ENCODE peak calls at places on chromosomes 13 and 19, in six cellular contexts. S is adrenal gland, G is lower lobe of right lung, X is tibial nerve, L is WERI-Rb-1, I is H1. W is an unnamed sample.

GRCh38 chr13:50126378-50127016 is 111.3 kb downstream of the KCNRG start:
- DNase-seq in S (no peak), G (no peak), X (no peak), I (no peak), L (no peak), W (no peak)

GRCh38 chr19:35048911-35049411 is 7.4 kb downstream of the HPN start:
- DNase-seq in X (no peak), S (no peak), L (no peak), I (no peak), G (peak; percentile 51), W (no peak)

GRCh38 chr19:55341191-55342043 is 1.7 kb downstream of the KMT5C start:
- DNase-seq in S (peak; percentile 81), I (no peak), L (peak; percentile 93), G (peak; percentile 88), X (peak; percentile 39), W (peak; percentile 82)

GRCh38 chr13:33628662-33629061 is 189.3 kb upstream of the RFC3 start:
- DNase-seq in G (no peak), X (no peak), I (no peak), L (no peak), S (no peak), W (no peak)

GRCh38 chr13:89486721-89487120 is 1815.5 kb downstream of the SLITRK5 start:
- DNase-seq in S (no peak), X (no peak), I (no peak), G (no peak), L (no peak), W (no peak)

GRCh38 chr19:7159105-7159933 is 89.8 kb downstream of the ZNF557 start:
- DNase-seq in S (peak; percentile 78), L (no peak), X (no peak), G (no peak), I (no peak), W (no peak)

GRCh38 chr13:105059786-105060185 is 1475.7 kb downstream of the EFNB2 start:
- DNase-seq in X (no peak), S (no peak), L (no peak), I (no peak), G (no peak), W (no peak)

GRCh38 chr19:39401549-39402416 is 4.9 kb upstream of the ZFP36 start:
- DNase-seq in L (no peak), X (peak; percentile 69), I (no peak), S (peak; percentile 74), G (peak; percentile 82), W (no peak)

GRCh38 chr19:54310543-54310942 is 2.4 kb downstream of the LILRA5 start:
- DNase-seq in L (no peak), G (no peak), S (no peak), I (no peak), X (no peak), W (no peak)

GRCh38 chr19:52590728-52591127 is 20.6 kb downstream of the ZNF701 start:
- DNase-seq in L (peak; percentile 37), I (no peak), S (no peak), X (no peak), G (no peak), W (no peak)

GRCh38 chr19:52584686-52585085 is 14.6 kb downstream of the ZNF701 start:
- DNase-seq in G (no peak), S (no peak), L (no peak), X (no peak), I (no peak), W (no peak)

GRCh38 chr19:52585604-52586003 is 15.5 kb downstream of the ZNF701 start:
- DNase-seq in I (no peak), L (no peak), S (no peak), X (no peak), G (no peak), W (no peak)

DNA sequence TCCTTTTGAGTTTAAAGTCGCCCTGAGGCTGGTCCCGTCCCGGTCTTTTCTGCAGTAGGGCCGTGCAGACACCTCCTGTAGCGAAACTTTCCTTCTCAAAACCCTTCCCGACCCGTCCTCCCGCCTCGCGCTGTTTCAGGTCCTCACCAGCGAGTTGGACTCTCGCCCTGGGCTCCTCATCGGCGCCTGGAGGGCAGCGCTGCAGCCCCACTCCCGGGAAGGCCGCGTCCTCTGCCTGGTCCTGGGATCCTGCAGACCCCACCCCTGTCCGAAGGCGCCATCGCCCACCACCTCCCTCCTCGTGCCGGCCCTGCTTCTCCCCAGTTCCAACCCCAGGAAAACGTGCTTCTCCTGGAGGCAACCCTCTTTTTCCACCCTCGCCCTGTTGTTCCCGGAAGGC is 15.0 kb downstream of the ZNF701 start:
- DNase-seq in G (no peak), S (no peak), I (no peak), L (no peak), X (no peak), W (no peak)
- H3K9me3 ChIP-seq in G (peaks cover 44% of the 10 kb centered on the region), S (no peaks in the 10 kb centered on the region), I (no peaks in the 10 kb centered on the region), L (no peaks in the 10 kb centered on the region), X (no peaks in the 10 kb centered on the region), W (no peaks in the 10 kb centered on the region)

GRCh38 chr19:42764836-42765235 is 642 bp downstream of the PSG8 start:
- DNase-seq in S (no peak), L (no peak), X (no peak), I (no peak), G (no peak), W (no peak)
- H3K9me3 ChIP-seq in S (no peaks in the 10 kb centered on the region), L (no peaks in the 10 kb centered on the region), X (no peaks in the 10 kb centered on the region), I (peaks cover 22% of the 10 kb centered on the region), G (no peaks in the 10 kb centered on the region), W (no peaks in the 10 kb centered on the region)

GRCh38 chr13:100461309-100462035 is 127.1 kb downstream of the GGACT start:
- DNase-seq in G (no peak), X (no peak), I (no peak), S (no peak), L (no peak), W (no peak)

GRCh38 chr13:100464006-100464405 is 124.6 kb downstream of the GGACT start:
- DNase-seq in I (no peak), G (no peak), L (no peak), S (no peak), X (no peak), W (no peak)

GRCh38 chr13:100459747-100460146 is 128.8 kb downstream of the GGACT start:
- DNase-seq in I (no peak), X (no peak), L (no peak), G (no peak), S (no peak), W (no peak)

GRCh38 chr13:100454876-100455275 is 133.7 kb downstream of the GGACT start:
- DNase-seq in L (no peak), G (no peak), S (no peak), X (no peak), I (no peak), W (no peak)

DNA sequence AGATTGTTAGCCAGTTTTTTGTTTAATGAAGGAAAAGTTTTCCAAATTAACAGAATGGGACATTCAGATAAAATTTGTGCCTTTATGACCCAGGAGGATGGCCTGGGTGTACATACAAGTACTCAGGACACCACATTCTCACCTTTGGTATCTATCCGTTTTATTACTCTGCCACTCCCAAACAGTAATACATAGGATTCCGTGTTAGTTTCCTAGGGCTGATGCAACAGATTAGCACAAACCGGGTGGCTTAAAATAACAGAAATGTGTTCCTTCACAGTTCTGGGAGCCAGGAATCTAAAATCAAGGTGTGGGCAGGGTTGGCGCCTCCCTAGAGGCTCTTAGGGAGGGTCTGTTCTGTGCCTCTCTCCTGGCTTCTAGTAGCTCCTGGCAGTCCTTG is 129.9 kb downstream of the GGACT start:
- DNase-seq in I (no peak), G (no peak), L (no peak), X (no peak), S (no peak), W (no peak)
- H3K9me3 ChIP-seq in I (peaks cover 6% of the 10 kb centered on the region), G (no peaks in the 10 kb centered on the region), L (peaks cover 4% of the 10 kb centered on the region), X (no peaks in the 10 kb centered on the region), S (no peaks in the 10 kb centered on the region), W (no peaks in the 10 kb centered on the region)

GRCh38 chr19:52474351-52475127 is 21.2 kb downstream of the ZNF578 start:
- DNase-seq in S (no peak), I (no peak), L (no peak), G (no peak), X (no peak), W (no peak)
- H3K9me3 ChIP-seq in S (peaks cover 41% of the 10 kb centered on the region), I (peaks cover 78% of the 10 kb centered on the region), L (peaks cover 59% of the 10 kb centered on the region), G (peaks cover 100% of the 10 kb centered on the region), X (peaks cover 38% of the 10 kb centered on the region), W (peaks cover 6% of the 10 kb centered on the region)

DNA sequence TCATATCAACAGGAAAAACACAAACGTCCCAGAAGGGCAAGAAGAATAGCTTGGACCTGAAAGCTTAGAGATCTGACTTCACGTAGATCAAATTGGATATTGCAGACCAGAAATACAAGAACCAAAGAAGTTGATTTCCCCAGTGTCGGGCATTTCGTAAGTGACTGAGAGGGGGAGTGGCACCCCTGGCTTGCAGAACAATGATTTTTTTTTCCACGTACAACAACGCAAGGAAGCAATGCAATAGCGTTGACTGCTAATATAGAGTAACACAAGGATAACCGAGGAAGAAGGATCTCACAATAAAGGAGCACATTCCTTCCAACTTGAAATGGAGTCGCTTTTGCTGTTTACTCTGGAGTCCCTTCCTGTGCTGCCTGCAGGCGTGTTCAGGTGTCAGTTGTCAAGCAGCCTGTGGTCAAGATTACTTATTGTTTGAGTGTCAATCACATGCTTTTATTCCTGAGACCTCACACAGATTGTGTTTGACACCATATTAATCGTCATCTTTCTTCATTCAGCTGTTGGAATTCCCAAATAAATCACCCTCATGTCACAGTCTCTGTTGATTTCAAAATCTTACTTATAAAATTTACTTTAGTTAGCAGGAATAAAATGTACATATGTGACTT is 139.4 kb downstream of the FREM2 start:
- DNase-seq in L (no peak), S (no peak), I (no peak), G (no peak), X (no peak), W (no peak)
- H3K9me3 ChIP-seq in L (no peaks in the 10 kb centered on the region), S (no peaks in the 10 kb centered on the region), I (no peaks in the 10 kb centered on the region), G (no peaks in the 10 kb centered on the region), X (no peaks in the 10 kb centered on the region), W (no peaks in the 10 kb centered on the region)